ENCODE peak calls at places on chromosomes 1 and 21, in ten cellular contexts. M is kidney glomerular epithelial cell; Z is GF-D8; R is Panc1; V is Daoy; I is anterior cingulate cortex; P is NCI-H524 treated with DMSO at 0.1 percent for 48 hours; C is HTR-8/SVneo; X is activated T-helper 9 cell treated with anti-CD3 and anti-CD28 coated beads, Interleukin-2, amount 50 U/mL, for 16 hours; S is GM23338. G is an unnamed sample.

GRCh38 chr1:159918041-159918917 is 7.0 kb downstream of the TAGLN2 start:
- DNase-seq in M (no peak), Z (peak; percentile 34), R (no peak), V (no peak), I (no peak), P (no peak), C (no peak), X (no peak), S (no peak), G (no peak)

GRCh38 chr1:117635805-117636204 is 30.0 kb downstream of the TENT5C start:
- DNase-seq in M (no peak), Z (no peak), R (no peak), V (no peak), I (no peak), P (no peak), C (no peak), X (no peak), S (no peak), G (no peak)

GRCh38 chr21:34567574-34567973 is 47.3 kb downstream of the RCAN1 start:
- DNase-seq in M (no peak), Z (no peak), R (no peak), V (no peak), I (no peak), P (no peak), C (no peak), X (no peak), S (no peak), G (no peak)

GRCh38 chr1:17161137-17161700 is 42.0 kb upstream of the PADI2 start:
- DNase-seq in M (no peak), Z (no peak), R (no peak), V (no peak), I (no peak), P (no peak), C (no peak), X (no peak), S (no peak), G (no peak)

GRCh38 chr1:39928809-39929587 is 25.9 kb upstream of the MFSD2A start:
- DNase-seq in M (no peak), Z (no peak), R (no peak), V (no peak), I (no peak), P (no peak), C (no peak), X (no peak), S (no peak), G (no peak)

GRCh38 chr1:174991473-174991872 is 8.3 kb upstream of the CACYBP start:
- DNase-seq in M (no peak), Z (no peak), R (no peak), V (no peak), I (no peak), P (no peak), C (no peak), X (no peak), S (no peak), G (no peak)

GRCh38 chr21:37607081-37607480 is 240.5 kb downstream of the DYRK1A start:
- DNase-seq in M (no peak), Z (no peak), R (no peak), V (no peak), I (no peak), P (no peak), C (no peak), X (no peak), S (no peak), G (no peak)

GRCh38 chr1:210239295-210240155 is 6.9 kb downstream of the SERTAD4 start:
- DNase-seq in M (peak; percentile 88), Z (no peak), R (no peak), V (peak; percentile 86), I (no peak), P (no peak), C (peak; percentile 75), X (no peak), S (peak; percentile 66), G (no peak)

GRCh38 chr21:32336711-32337110 is 38.1 kb downstream of the MRAP start:
- DNase-seq in M (no peak), Z (no peak), R (no peak), V (no peak), I (no peak), P (peak; percentile 45), C (no peak), X (no peak), S (no peak), G (no peak)

GRCh38 chr1:45123358-45123757 is 83.0 kb downstream of the ZSWIM5 start:
- DNase-seq in M (no peak), Z (no peak), R (no peak), V (no peak), I (no peak), P (no peak), C (no peak), X (no peak), S (no peak), G (no peak)

GRCh38 chr1:150213170-150214098 is 22.5 kb downstream of the ANP32E start:
- DNase-seq in M (peak; percentile 73), Z (peak; percentile 91), R (peak; percentile 52), V (peak; percentile 93), I (peak; percentile 91), P (peak; percentile 78), C (peak; percentile 90), X (peak; percentile 84), S (peak; percentile 98), G (peak; percentile 95)

GRCh38 chr1:26986658-26987057 is 6.8 kb upstream of the TRNP1 start:
- DNase-seq in M (no peak), Z (no peak), R (no peak), V (no peak), I (no peak), P (no peak), C (no peak), X (no peak), S (no peak), G (no peak)

GRCh38 chr1:206456577-206457375 is 13.5 kb upstream of the IKBKE start:
- DNase-seq in M (no peak), Z (no peak), R (no peak), V (no peak), I (no peak), P (no peak), C (peak; percentile 61), X (no peak), S (no peak), G (peak; percentile 36)

GRCh38 chr1:162285149-162285561 is 91.5 kb downstream of the SPATA46 start:
- DNase-seq in M (no peak), Z (no peak), R (no peak), V (no peak), I (no peak), P (no peak), C (no peak), X (no peak), S (peak; percentile 9), G (no peak)

GRCh38 chr1:234606731-234607090 is 3.3 kb downstream of the IRF2BP2 start:
- DNase-seq in M (no peak), Z (no peak), R (no peak), V (no peak), I (no peak), P (no peak), C (no peak), X (no peak), S (no peak), G (no peak)

GRCh38 chr1:67407498-67407897 is 22.7 kb downstream of the SERBP1 start:
- DNase-seq in M (no peak), Z (no peak), R (no peak), V (no peak), I (no peak), P (no peak), C (no peak), X (no peak), S (no peak), G (no peak)

GRCh38 chr1:91803133-91803532 is 82.8 kb downstream of the TGFBR3 start:
- DNase-seq in M (no peak), Z (no peak), R (no peak), V (no peak), I (no peak), P (no peak), C (no peak), X (no peak), S (no peak), G (peak; percentile 72)

GRCh38 chr21:40685121-40685630 is 161.8 kb downstream of the DSCAM start:
- DNase-seq in M (no peak), Z (no peak), R (no peak), V (peak; percentile 48), I (no peak), P (no peak), C (no peak), X (no peak), S (no peak), G (no peak)

GRCh38 chr1:202164271-202165037 is 4.1 kb upstream of the PTPN7 start:
- DNase-seq in M (no peak), Z (peak; percentile 34), R (no peak), V (no peak), I (no peak), P (no peak), C (no peak), X (peak; percentile 57), S (no peak), G (no peak)

GRCh38 chr1:180358649-180359048 is 128.6 kb downstream of the LHX4 start:
- DNase-seq in M (no peak), Z (no peak), R (no peak), V (no peak), I (no peak), P (peak; percentile 96), C (no peak), X (no peak), S (no peak), G (no peak)

GRCh38 chr1:9721606-9722377 is 70.3 kb downstream of the PIK3CD start:
- DNase-seq in M (no peak), Z (no peak), R (no peak), V (peak; percentile 53), I (no peak), P (no peak), C (peak; percentile 27), X (peak; percentile 66), S (peak; percentile 86), G (no peak)

GRCh38 chr1:234874291-234875288 is 254.0 kb downstream of the TOMM20 start:
- DNase-seq in M (peak; percentile 52), Z (peak; percentile 69), R (no peak), V (peak; percentile 45), I (no peak), P (no peak), C (no peak), X (no peak), S (no peak), G (no peak)

GRCh38 chr1:23343246-23344110 is 606 bp downstream of the HNRNPR start:
- DNase-seq in M (peak; percentile 80), Z (no peak), R (peak; percentile 43), V (peak; percentile 81), I (no peak), P (no peak), C (peak; percentile 19), X (peak; percentile 43), S (peak; percentile 57), G (peak; percentile 69)

GRCh38 chr1:228809621-228810313 is 74.5 kb downstream of the RHOU start:
- DNase-seq in M (no peak), Z (no peak), R (no peak), V (no peak), I (no peak), P (no peak), C (no peak), X (no peak), S (peak; percentile 33), G (no peak)

GRCh38 chr1:54168206-54168965 is 15.6 kb upstream of the CDCP2 start:
- DNase-seq in M (no peak), Z (no peak), R (no peak), V (no peak), I (no peak), P (no peak), C (no peak), X (no peak), S (no peak), G (no peak)

GRCh38 chr1:201299968-201300367 is 16.7 kb downstream of the PKP1 start:
- DNase-seq in M (no peak), Z (no peak), R (no peak), V (peak; percentile 83), I (no peak), P (no peak), C (peak; percentile 51), X (no peak), S (no peak), G (no peak)

GRCh38 chr21:44296103-44296519 is 3.7 kb upstream of the PFKL start:
- DNase-seq in M (no peak), Z (no peak), R (no peak), V (no peak), I (no peak), P (no peak), C (no peak), X (no peak), S (no peak), G (no peak)

GRCh38 chr1:178051071-178051470 is 42.8 kb upstream of the RASAL2 start:
- DNase-seq in M (no peak), Z (no peak), R (no peak), V (no peak), I (no peak), P (no peak), C (no peak), X (no peak), S (no peak), G (no peak)

G was measured in tibial artery.